ENCODE peak calls at places on chromosomes 4 and X, in six cellular contexts. P is C1 segment of cervical spinal cord, L is lower leg skin, E is lower lobe of right lung, F is T-cell, J is keratinocyte. H is an unnamed sample.

GRCh38 chr4:140426610-140427103 is 791 bp downstream of the CLGN start:
- DNase-seq in J (no peak), P (no peak), L (no peak), F (no peak), E (no peak), H (peak)

GRCh38 chr4:46933686-46934085 is 24.6 kb upstream of the COX7B2 start:
- DNase-seq in F (no peak), J (peak), P (no peak), L (no peak), E (no peak), H (no peak)

GRCh38 chr4:142404191-142404611 is 441.9 kb downstream of the INPP4B start:
- DNase-seq in P (no peak), J (no peak), F (no peak), E (no peak), L (no peak), H (no peak)

GRCh38 chr4:88240297-88240714 is 44.1 kb downstream of the PPM1K start:
- DNase-seq in J (no peak), E (peak), L (no peak), P (no peak), F (no peak), H (no peak)

GRCh38 chr4:41882622-41883347 is 52.4 kb upstream of the TMEM33 start:
- DNase-seq in L (no peak), E (peak), J (no peak), F (peak), P (no peak), H (no peak)

GRCh38 chr4:123354701-123355100 is 41.9 kb upstream of the SPRY1 start:
- DNase-seq in J (no peak), P (no peak), L (no peak), E (no peak), F (no peak), H (no peak)

GRCh38 chr4:105473340-105474109 is at the start of gene PPA2:
- DNase-seq in J (no peak), F (peak), L (peak), P (peak), E (peak), H (peak)

GRCh38 chr4:40621592-40622512 is 7.8 kb downstream of the RBM47 start:
- DNase-seq in J (peak), P (no peak), F (no peak), L (peak), E (peak), H (no peak)

GRCh38 chr4:10089346-10089745 is 27.3 kb downstream of the WDR1 start:
- DNase-seq in L (no peak), P (no peak), E (peak), F (no peak), J (no peak), H (no peak)

GRCh38 chrX:132664273-132664672 is 175.4 kb upstream of the MBNL3 start:
- DNase-seq in E (no peak), J (no peak), P (no peak), F (no peak), L (no peak), H (no peak)

GRCh38 chrX:1904663-1905218 is 289.9 kb downstream of the ASMT start:
- DNase-seq in J (no peak), E (no peak), L (no peak), P (no peak), F (no peak), H (no peak)

GRCh38 chr4:142567620-142568451 is 278.3 kb downstream of the INPP4B start:
- DNase-seq in F (no peak), J (no peak), E (no peak), P (no peak), L (no peak), H (no peak)

GRCh38 chr4:38154681-38155588 is 194.7 kb downstream of the PTTG2 start:
- DNase-seq in L (no peak), P (no peak), J (no peak), F (no peak), E (peak), H (no peak)

GRCh38 chr4:10082459-10083272 is 33.9 kb downstream of the WDR1 start:
- DNase-seq in E (no peak), P (no peak), L (peak), F (no peak), J (no peak), H (no peak)

GRCh38 chrX:115679460-115679859 is 118.5 kb downstream of the PLS3 start:
- DNase-seq in P (no peak), E (no peak), L (no peak), J (no peak), F (no peak), H (no peak)

GRCh38 chr4:112231779-112232713 is at the start of gene AP1AR:
- DNase-seq in P (peak), E (peak), F (peak), L (peak), J (no peak), H (peak)

GRCh38 chrX:17737707-17738001 is 361 bp downstream of the SCML1 start:
- DNase-seq in E (no peak), F (peak), L (peak), J (no peak), P (no peak), H (no peak)

GRCh38 chr4:10587697-10588096 is 96.9 kb downstream of the CLNK start:
- DNase-seq in P (no peak), L (peak), E (no peak), F (peak), J (no peak), H (no peak)

GRCh38 chr4:15695240-15695699 is 7.6 kb upstream of the BST1 start:
- DNase-seq in L (no peak), E (no peak), F (no peak), J (peak), P (no peak), H (no peak)

GRCh38 chr4:3777669-3778068 is 11.5 kb downstream of the ADRA2C start:
- DNase-seq in P (no peak), L (no peak), E (no peak), F (no peak), J (no peak), H (no peak)

GRCh38 chr4:182126096-182126495 is 117.1 kb upstream of the TENM3 start:
- DNase-seq in E (no peak), J (peak), F (no peak), P (no peak), L (no peak), H (no peak)

GRCh38 chr4:90546114-90546513 is 418.9 kb downstream of the CCSER1 start:
- DNase-seq in F (no peak), L (no peak), P (no peak), E (no peak), J (peak), H (no peak)

GRCh38 chr4:132592340-132592739 is 556.8 kb upstream of the PCDH10 start:
- DNase-seq in J (no peak), P (no peak), E (no peak), F (no peak), L (no peak), H (no peak)

GRCh38 chr4:83454626-83455025 is 997 bp downstream of the HELQ start:
- DNase-seq in L (no peak), P (no peak), F (no peak), J (no peak), E (no peak), H (no peak)

GRCh38 chr4:83691998-83692397 is 156.1 kb downstream of the GPAT3 start:
- DNase-seq in E (no peak), L (no peak), P (no peak), F (no peak), J (no peak), H (no peak)

GRCh38 chrX:9873360-9873759 is 87.1 kb downstream of the SHROOM2 start:
- DNase-seq in E (no peak), F (no peak), L (no peak), J (no peak), P (no peak), H (no peak)

GRCh38 chr4:158945529-158946108 is 157.3 kb upstream of the RAPGEF2 start:
- DNase-seq in J (no peak), E (no peak), L (no peak), F (no peak), P (no peak), H (no peak)

GRCh38 chrX:7191681-7192110 is 43.7 kb upstream of the PUDP start:
- DNase-seq in F (no peak), E (no peak), L (no peak), P (no peak), J (no peak), H (no peak)

GRCh38 chr4:88352062-88352461 is 26.6 kb upstream of the HERC6 start:
- DNase-seq in L (no peak), J (no peak), F (no peak), P (no peak), E (no peak), H (no peak)